ENCODE peak calls at places on chromosomes 16 and 17, in five cellular contexts. One of them, this sample, is unnamed.

GRCh38 chr16:46904471-46904870 is 20.3 kb downstream of the GPT2 start:
- DNase-seq in cardiac muscle cell: no peak
- DNase-seq in A549: no peak
- DNase-seq in mesenchymal stem cell: no peak
- DNase-seq in PC-3: no peak
- DNase-seq in this sample: no peak

GRCh38 chr16:69618307-69618706 is 52.5 kb downstream of the NFAT5 start:
- DNase-seq in cardiac muscle cell: peak; percentile 32
- DNase-seq in A549: no peak
- DNase-seq in mesenchymal stem cell: peak; percentile 40
- DNase-seq in PC-3: no peak
- DNase-seq in this sample: no peak

GRCh38 chr17:33228548-33228947 is 64.5 kb downstream of the ASIC2 start:
- DNase-seq in cardiac muscle cell: no peak
- DNase-seq in A549: no peak
- DNase-seq in mesenchymal stem cell: no peak
- DNase-seq in PC-3: no peak
- DNase-seq in this sample: no peak

GRCh38 chr16:57316390-57317017 is 32.0 kb upstream of the PLLP start:
- DNase-seq in cardiac muscle cell: peak; percentile 95
- DNase-seq in A549: peak; percentile 68
- DNase-seq in mesenchymal stem cell: peak; percentile 97
- DNase-seq in PC-3: peak; percentile 64
- DNase-seq in this sample: peak; percentile 84

GRCh38 chr17:49946964-49947584 is 21.9 kb upstream of the DLX4 start:
- DNase-seq in cardiac muscle cell: no peak
- DNase-seq in A549: no peak
- DNase-seq in mesenchymal stem cell: no peak
- DNase-seq in PC-3: no peak
- DNase-seq in this sample: no peak

GRCh38 chr17:57278740-57279387 is 22.5 kb downstream of the MSI2 start:
- DNase-seq in cardiac muscle cell: no peak
- DNase-seq in A549: no peak
- DNase-seq in mesenchymal stem cell: no peak
- DNase-seq in PC-3: no peak
- DNase-seq in this sample: no peak

GRCh38 chr16:53855056-53855455 is 151.1 kb downstream of the FTO start:
- DNase-seq in cardiac muscle cell: no peak
- DNase-seq in A549: no peak
- DNase-seq in mesenchymal stem cell: no peak
- DNase-seq in PC-3: no peak
- DNase-seq in this sample: no peak

GRCh38 chr17:81128338-81128737 is 37.0 kb upstream of the PVALEF start:
- DNase-seq in cardiac muscle cell: no peak
- DNase-seq in A549: no peak
- DNase-seq in mesenchymal stem cell: no peak
- DNase-seq in PC-3: no peak
- DNase-seq in this sample: no peak

GRCh38 chr17:15236281-15237105 is 28.6 kb downstream of the PMP22 start:
- DNase-seq in cardiac muscle cell: peak; percentile 31
- DNase-seq in A549: no peak
- DNase-seq in mesenchymal stem cell: peak; percentile 66
- DNase-seq in PC-3: peak; percentile 43
- DNase-seq in this sample: no peak

GRCh38 chr16:73304008-73304814 is 256.3 kb upstream of the ZFHX3 start:
- DNase-seq in cardiac muscle cell: no peak
- DNase-seq in A549: no peak
- DNase-seq in mesenchymal stem cell: no peak
- DNase-seq in PC-3: no peak
- DNase-seq in this sample: no peak

GRCh38 chr16:77951788-77952187 is 70.6 kb upstream of the CLEC3A start:
- DNase-seq in cardiac muscle cell: peak; percentile 1
- DNase-seq in A549: peak; percentile 25
- DNase-seq in mesenchymal stem cell: no peak
- DNase-seq in PC-3: peak; percentile 35
- DNase-seq in this sample: no peak

GRCh38 chr17:42329025-42329976 is 41.0 kb downstream of the STAT5A start:
- DNase-seq in cardiac muscle cell: peak; percentile 58
- DNase-seq in A549: peak; percentile 95
- DNase-seq in mesenchymal stem cell: peak; percentile 57
- DNase-seq in PC-3: no peak
- DNase-seq in this sample: no peak

GRCh38 chr17:17748179-17748578 is 66.9 kb downstream of the RAI1 start:
- DNase-seq in cardiac muscle cell: no peak
- DNase-seq in A549: no peak
- DNase-seq in mesenchymal stem cell: no peak
- DNase-seq in PC-3: no peak
- DNase-seq in this sample: no peak

GRCh38 chr16:56047307-56048234 is 143.7 kb upstream of the GNAO1 start:
- DNase-seq in cardiac muscle cell: no peak
- DNase-seq in A549: no peak
- DNase-seq in mesenchymal stem cell: no peak
- DNase-seq in PC-3: no peak
- DNase-seq in this sample: no peak

GRCh38 chr17:28144019-28144418 is 101.5 kb downstream of the NLK start:
- DNase-seq in cardiac muscle cell: no peak
- DNase-seq in A549: no peak
- DNase-seq in mesenchymal stem cell: no peak
- DNase-seq in PC-3: no peak
- DNase-seq in this sample: no peak

GRCh38 chr17:83132251-83133081 is 53.1 kb downstream of the METRNL start:
- DNase-seq in cardiac muscle cell: no peak
- DNase-seq in A549: no peak
- DNase-seq in mesenchymal stem cell: no peak
- DNase-seq in PC-3: no peak
- DNase-seq in this sample: no peak

GRCh38 chr17:81682565-81683207 is 911 bp downstream of the ARL16 start:
- DNase-seq in cardiac muscle cell: no peak
- DNase-seq in A549: no peak
- DNase-seq in mesenchymal stem cell: peak; percentile 50
- DNase-seq in PC-3: no peak
- DNase-seq in this sample: no peak

GRCh38 chr17:17919169-17920107 is 52.8 kb downstream of the TOM1L2 start:
- DNase-seq in cardiac muscle cell: peak; percentile 83
- DNase-seq in A549: peak; percentile 86
- DNase-seq in mesenchymal stem cell: peak; percentile 83
- DNase-seq in PC-3: peak; percentile 90
- DNase-seq in this sample: no peak

GRCh38 chr17:38868095-38868967 is 1.5 kb upstream of the LASP1 start:
- DNase-seq in cardiac muscle cell: peak; percentile 80
- DNase-seq in A549: peak; percentile 71
- DNase-seq in mesenchymal stem cell: peak; percentile 75
- DNase-seq in PC-3: no peak
- DNase-seq in this sample: no peak

DNA sequence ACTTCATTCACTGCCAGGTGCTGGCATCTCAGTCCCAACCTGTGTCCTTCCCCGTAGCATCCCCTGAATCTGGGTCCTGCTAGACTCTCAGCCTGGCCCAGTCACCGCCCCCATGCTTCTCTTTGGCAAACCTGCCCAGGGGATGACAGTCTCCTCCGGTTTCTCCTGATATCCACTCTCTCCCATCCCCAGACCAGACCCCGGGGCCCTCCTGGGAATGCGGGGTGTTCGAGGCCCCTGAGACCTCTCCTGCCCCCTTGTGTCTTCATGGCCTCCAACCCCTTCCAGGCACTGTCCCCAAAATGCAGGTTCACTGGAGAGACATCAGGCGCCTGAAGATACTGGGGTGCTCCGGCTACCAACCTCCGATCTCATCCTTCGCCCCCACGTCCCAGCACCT is 544 bp downstream of the STX1B start:
- DNase-seq in cardiac muscle cell: no peak
- DNase-seq in A549: no peak
- DNase-seq in mesenchymal stem cell: no peak
- DNase-seq in PC-3: no peak
- DNase-seq in this sample: no peak
- H3K4me3 ChIP-seq in cardiac muscle cell: peak overlapping the region; percentile 46
- H3K4me3 ChIP-seq in A549: no peak overlapping the region
- H3K4me3 ChIP-seq in mesenchymal stem cell: peak overlapping the region; percentile 78
- H3K4me3 ChIP-seq in PC-3: no peak overlapping the region
- H3K4me3 ChIP-seq in this sample: peak overlapping the region; percentile 50

GRCh38 chr16:10877472-10877946 is 507 bp downstream of the CIITA start:
- DNase-seq in cardiac muscle cell: no peak
- DNase-seq in A549: no peak
- DNase-seq in mesenchymal stem cell: no peak
- DNase-seq in PC-3: no peak
- DNase-seq in this sample: no peak
- H3K4me3 ChIP-seq in cardiac muscle cell: no peak overlapping the region
- H3K4me3 ChIP-seq in A549: no peak overlapping the region
- H3K4me3 ChIP-seq in mesenchymal stem cell: peak overlapping the region; percentile 46
- H3K4me3 ChIP-seq in PC-3: no peak overlapping the region
- H3K4me3 ChIP-seq in this sample: no peak overlapping the region

DNA sequence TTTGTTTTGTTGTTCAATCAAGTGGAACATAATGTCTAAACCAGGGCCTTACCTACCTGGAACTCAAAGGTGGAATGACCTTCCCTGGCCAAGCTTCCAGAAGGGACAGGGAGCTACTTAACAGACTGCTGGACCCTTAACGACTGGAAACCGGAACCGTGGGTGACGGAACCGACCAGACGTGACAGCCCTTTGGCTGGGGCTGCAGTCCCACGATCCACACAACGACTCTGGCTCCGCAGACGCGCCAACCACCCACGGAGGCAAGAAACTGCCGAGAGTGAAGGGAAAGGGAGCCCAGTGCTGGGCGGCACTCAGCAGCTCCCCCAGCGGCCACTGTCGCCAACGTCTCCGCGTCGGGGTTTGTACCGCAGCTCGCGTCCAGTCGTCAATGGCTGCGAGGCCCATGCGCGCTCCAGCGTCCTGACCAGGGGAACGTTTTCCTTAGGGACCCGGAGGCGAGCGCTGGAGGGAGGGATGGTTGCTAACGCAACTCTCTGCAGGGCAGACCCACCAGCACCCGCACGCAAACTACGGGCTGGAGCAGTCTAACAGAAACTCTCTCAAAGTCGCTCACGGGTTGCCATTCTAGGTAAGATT is 5.5 kb upstream of the KIF22 start:
- DNase-seq in cardiac muscle cell: peak; percentile 85
- DNase-seq in A549: peak; percentile 38
- DNase-seq in mesenchymal stem cell: peak; percentile 77
- DNase-seq in PC-3: no peak
- DNase-seq in this sample: no peak
- H3K4me3 ChIP-seq in cardiac muscle cell: no peak overlapping the region
- H3K4me3 ChIP-seq in A549: no peak overlapping the region
- H3K4me3 ChIP-seq in mesenchymal stem cell: peak overlapping the region; percentile 77
- H3K4me3 ChIP-seq in PC-3: no peak overlapping the region
- H3K4me3 ChIP-seq in this sample: no peak overlapping the region

DNA sequence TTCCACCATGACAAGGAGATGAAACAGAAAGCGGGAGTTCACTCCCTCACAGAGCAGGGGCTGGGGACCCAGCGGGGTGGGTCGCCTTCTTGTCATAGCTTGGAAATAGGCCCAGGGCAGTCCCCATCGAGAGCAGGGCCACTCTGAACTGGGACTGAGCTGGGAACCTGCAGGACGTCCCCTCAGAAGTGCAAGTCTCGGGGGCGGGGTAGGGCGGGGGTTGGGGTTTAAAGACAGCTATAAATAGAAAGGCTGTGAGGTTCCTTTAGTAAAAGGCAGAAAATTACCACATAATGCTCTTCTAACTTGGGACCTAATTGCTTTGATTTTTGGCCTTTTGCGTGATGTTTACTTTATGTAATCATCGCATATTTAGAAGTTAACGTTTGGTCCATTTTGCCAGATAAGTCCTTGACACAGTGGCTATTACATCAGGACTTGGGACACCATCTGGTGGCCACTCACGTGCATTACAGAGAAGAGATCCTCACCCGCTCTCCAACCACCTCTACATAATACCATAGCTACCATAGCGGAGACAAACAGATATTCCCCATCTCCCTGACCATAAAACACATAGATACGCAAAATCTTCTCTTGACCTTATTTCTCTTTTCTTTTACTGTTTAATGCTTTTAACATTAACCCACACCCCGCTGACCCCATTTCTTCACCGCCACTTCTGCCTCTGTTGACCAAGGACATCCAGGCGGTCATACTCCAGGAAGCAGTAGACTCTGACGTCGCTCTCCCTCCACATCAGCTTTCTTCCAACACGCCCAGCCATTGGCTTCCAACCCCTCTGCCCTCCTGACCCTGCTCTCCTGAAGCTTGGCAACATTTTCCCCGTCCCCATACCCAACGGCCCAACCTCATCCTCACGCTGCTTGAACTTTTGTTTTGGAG is 27.5 kb upstream of the PIK3R6 start:
- DNase-seq in cardiac muscle cell: peak; percentile 82
- DNase-seq in A549: peak; percentile 78
- DNase-seq in mesenchymal stem cell: peak; percentile 52
- DNase-seq in PC-3: peak; percentile 58
- DNase-seq in this sample: peak; percentile 14
- H3K4me3 ChIP-seq in cardiac muscle cell: no peak overlapping the region
- H3K4me3 ChIP-seq in A549: no peak overlapping the region
- H3K4me3 ChIP-seq in mesenchymal stem cell: no peak overlapping the region
- H3K4me3 ChIP-seq in PC-3: no peak overlapping the region
- H3K4me3 ChIP-seq in this sample: no peak overlapping the region

GRCh38 chr17:74532115-74532514 is 840 bp upstream of the CD300LB start:
- DNase-seq in cardiac muscle cell: no peak
- DNase-seq in A549: no peak
- DNase-seq in mesenchymal stem cell: no peak
- DNase-seq in PC-3: no peak
- DNase-seq in this sample: no peak
- H3K4me3 ChIP-seq in cardiac muscle cell: no peak overlapping the region
- H3K4me3 ChIP-seq in A549: no peak overlapping the region
- H3K4me3 ChIP-seq in mesenchymal stem cell: no peak overlapping the region
- H3K4me3 ChIP-seq in PC-3: no peak overlapping the region
- H3K4me3 ChIP-seq in this sample: no peak overlapping the region

This sample was measured in AG09309.